ENCODE peak calls at places on chromosomes 3 and 15, in ten cellular contexts. One of them, this sample, is unnamed.

GRCh38 chr3:77014236-77014635 is 25.7 kb upstream of the ROBO2 start:
- DNase-seq in heart right ventricle: no peak
- DNase-seq in adrenal gland: no peak
- DNase-seq in upper lobe of right lung: no peak
- DNase-seq in GM12878: no peak
- DNase-seq in mammary epithelial cell: no peak
- DNase-seq in AG09309: no peak
- DNase-seq in GM23338: peak; percentile 30
- DNase-seq in CD8-positive, alpha-beta T cell: no peak
- DNase-seq in transverse colon: no peak
- DNase-seq in this sample: no peak

GRCh38 chr3:58416191-58416590 is 17.4 kb downstream of the PDHB start:
- DNase-seq in GM12878: no peak
- DNase-seq in transverse colon: no peak
- DNase-seq in mammary epithelial cell: no peak
- DNase-seq in upper lobe of right lung: no peak
- DNase-seq in AG09309: no peak
- DNase-seq in adrenal gland: no peak
- DNase-seq in GM23338: peak; percentile 51
- DNase-seq in heart right ventricle: no peak
- DNase-seq in CD8-positive, alpha-beta T cell: no peak
- DNase-seq in this sample: no peak

GRCh38 chr15:42068601-42069000 is 25.8 kb downstream of the PLA2G4D start:
- DNase-seq in CD8-positive, alpha-beta T cell: no peak
- DNase-seq in transverse colon: no peak
- DNase-seq in AG09309: no peak
- DNase-seq in heart right ventricle: no peak
- DNase-seq in upper lobe of right lung: no peak
- DNase-seq in GM12878: no peak
- DNase-seq in mammary epithelial cell: no peak
- DNase-seq in GM23338: no peak
- DNase-seq in adrenal gland: no peak
- DNase-seq in this sample: no peak

GRCh38 chr3:194814878-194815357 is 129.2 kb downstream of the FAM43A start:
- DNase-seq in upper lobe of right lung: no peak
- DNase-seq in transverse colon: no peak
- DNase-seq in GM23338: no peak
- DNase-seq in CD8-positive, alpha-beta T cell: no peak
- DNase-seq in GM12878: no peak
- DNase-seq in adrenal gland: no peak
- DNase-seq in mammary epithelial cell: no peak
- DNase-seq in AG09309: no peak
- DNase-seq in heart right ventricle: peak; percentile 22
- DNase-seq in this sample: no peak

GRCh38 chr15:81480645-81481053 is 106.6 kb upstream of the TMC3 start:
- DNase-seq in heart right ventricle: peak; percentile 70
- DNase-seq in adrenal gland: no peak
- DNase-seq in GM23338: peak; percentile 78
- DNase-seq in AG09309: peak; percentile 16
- DNase-seq in transverse colon: no peak
- DNase-seq in upper lobe of right lung: no peak
- DNase-seq in GM12878: peak; percentile 11
- DNase-seq in CD8-positive, alpha-beta T cell: peak; percentile 47
- DNase-seq in mammary epithelial cell: peak; percentile 27
- DNase-seq in this sample: peak; percentile 75

GRCh38 chr15:82540984-82541431 is 751 bp upstream of the RPS17 start:
- DNase-seq in upper lobe of right lung: peak; percentile 67
- DNase-seq in CD8-positive, alpha-beta T cell: no peak
- DNase-seq in GM12878: no peak
- DNase-seq in mammary epithelial cell: peak; percentile 52
- DNase-seq in adrenal gland: no peak
- DNase-seq in transverse colon: peak; percentile 21
- DNase-seq in GM23338: peak; percentile 55
- DNase-seq in heart right ventricle: no peak
- DNase-seq in AG09309: no peak
- DNase-seq in this sample: peak; percentile 35

GRCh38 chr3:172501560-172501959 is 21.7 kb downstream of the TNFSF10 start:
- DNase-seq in transverse colon: no peak
- DNase-seq in CD8-positive, alpha-beta T cell: no peak
- DNase-seq in heart right ventricle: no peak
- DNase-seq in GM23338: no peak
- DNase-seq in adrenal gland: no peak
- DNase-seq in GM12878: no peak
- DNase-seq in AG09309: no peak
- DNase-seq in upper lobe of right lung: no peak
- DNase-seq in mammary epithelial cell: no peak
- DNase-seq in this sample: no peak

GRCh38 chr3:65339160-65339559 is 651.4 kb upstream of the ADAMTS9 start:
- DNase-seq in heart right ventricle: peak; percentile 24
- DNase-seq in CD8-positive, alpha-beta T cell: no peak
- DNase-seq in GM12878: no peak
- DNase-seq in transverse colon: no peak
- DNase-seq in upper lobe of right lung: no peak
- DNase-seq in mammary epithelial cell: no peak
- DNase-seq in AG09309: no peak
- DNase-seq in GM23338: no peak
- DNase-seq in adrenal gland: no peak
- DNase-seq in this sample: no peak

GRCh38 chr3:48064292-48064829 is 48.1 kb upstream of the MAP4 start:
- DNase-seq in upper lobe of right lung: no peak
- DNase-seq in GM12878: no peak
- DNase-seq in adrenal gland: no peak
- DNase-seq in AG09309: no peak
- DNase-seq in heart right ventricle: no peak
- DNase-seq in GM23338: no peak
- DNase-seq in CD8-positive, alpha-beta T cell: no peak
- DNase-seq in transverse colon: no peak
- DNase-seq in mammary epithelial cell: no peak
- DNase-seq in this sample: no peak

GRCh38 chr15:67570875-67571642 is 28.6 kb downstream of the MAP2K5 start:
- DNase-seq in upper lobe of right lung: no peak
- DNase-seq in transverse colon: no peak
- DNase-seq in GM23338: no peak
- DNase-seq in heart right ventricle: no peak
- DNase-seq in adrenal gland: no peak
- DNase-seq in AG09309: no peak
- DNase-seq in GM12878: no peak
- DNase-seq in mammary epithelial cell: no peak
- DNase-seq in CD8-positive, alpha-beta T cell: no peak
- DNase-seq in this sample: no peak

GRCh38 chr3:130582457-130583155 is 65.6 kb downstream of the COL6A6 start:
- DNase-seq in mammary epithelial cell: no peak
- DNase-seq in AG09309: no peak
- DNase-seq in GM23338: no peak
- DNase-seq in upper lobe of right lung: no peak
- DNase-seq in heart right ventricle: no peak
- DNase-seq in CD8-positive, alpha-beta T cell: no peak
- DNase-seq in transverse colon: no peak
- DNase-seq in adrenal gland: no peak
- DNase-seq in GM12878: no peak
- DNase-seq in this sample: no peak

DNA sequence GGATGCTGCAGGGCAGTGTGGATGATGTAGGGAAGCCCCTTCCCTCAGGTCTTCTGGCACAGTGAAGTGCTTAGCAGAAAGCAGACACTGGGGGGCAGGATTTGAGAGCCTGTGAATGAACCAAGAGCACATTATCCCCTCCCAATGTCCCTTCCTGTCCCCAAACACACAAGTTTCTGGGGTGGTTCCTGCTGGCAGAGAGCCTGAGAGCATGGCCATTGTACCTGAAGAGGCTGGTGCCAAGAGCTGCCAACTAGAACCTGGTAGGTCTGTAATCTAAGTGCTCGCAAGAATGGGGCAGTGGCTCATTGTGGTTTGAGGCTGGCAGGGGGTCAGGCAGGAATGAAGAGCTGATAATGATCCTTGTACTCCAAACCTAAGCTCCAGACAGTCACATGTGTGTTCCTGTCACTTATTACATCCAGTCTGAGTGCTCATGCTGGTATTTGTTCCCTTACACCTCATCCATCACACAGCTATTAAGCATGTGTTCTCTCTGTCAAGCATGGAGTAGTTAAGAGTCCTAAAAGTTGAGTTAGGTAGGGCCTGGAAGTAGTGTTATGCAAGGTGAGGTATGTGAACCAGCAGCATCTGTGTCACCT is 6.7 kb upstream of the CCR1 start:
- DNase-seq in AG09309: no peak
- DNase-seq in upper lobe of right lung: peak; percentile 88
- DNase-seq in GM12878: no peak
- DNase-seq in CD8-positive, alpha-beta T cell: no peak
- DNase-seq in transverse colon: no peak
- DNase-seq in adrenal gland: no peak
- DNase-seq in mammary epithelial cell: no peak
- DNase-seq in GM23338: peak; percentile 79
- DNase-seq in heart right ventricle: no peak
- DNase-seq in this sample: peak; percentile 19
- TF ChIP-seq CTCF in AG09309: no peak
- TF ChIP-seq CTCF in upper lobe of right lung: peak; percentile 33
- TF ChIP-seq CTCF in GM12878: peak; percentile 44
- TF ChIP-seq CTCF in CD8-positive, alpha-beta T cell: no peak
- TF ChIP-seq CTCF in transverse colon: no peak
- TF ChIP-seq CTCF in adrenal gland: no peak
- TF ChIP-seq CTCF in mammary epithelial cell: peak; percentile 57
- TF ChIP-seq CTCF in GM23338: peak; percentile 59
- TF ChIP-seq CTCF in heart right ventricle: no peak
- TF ChIP-seq CTCF in this sample: peak; percentile 67

DNA sequence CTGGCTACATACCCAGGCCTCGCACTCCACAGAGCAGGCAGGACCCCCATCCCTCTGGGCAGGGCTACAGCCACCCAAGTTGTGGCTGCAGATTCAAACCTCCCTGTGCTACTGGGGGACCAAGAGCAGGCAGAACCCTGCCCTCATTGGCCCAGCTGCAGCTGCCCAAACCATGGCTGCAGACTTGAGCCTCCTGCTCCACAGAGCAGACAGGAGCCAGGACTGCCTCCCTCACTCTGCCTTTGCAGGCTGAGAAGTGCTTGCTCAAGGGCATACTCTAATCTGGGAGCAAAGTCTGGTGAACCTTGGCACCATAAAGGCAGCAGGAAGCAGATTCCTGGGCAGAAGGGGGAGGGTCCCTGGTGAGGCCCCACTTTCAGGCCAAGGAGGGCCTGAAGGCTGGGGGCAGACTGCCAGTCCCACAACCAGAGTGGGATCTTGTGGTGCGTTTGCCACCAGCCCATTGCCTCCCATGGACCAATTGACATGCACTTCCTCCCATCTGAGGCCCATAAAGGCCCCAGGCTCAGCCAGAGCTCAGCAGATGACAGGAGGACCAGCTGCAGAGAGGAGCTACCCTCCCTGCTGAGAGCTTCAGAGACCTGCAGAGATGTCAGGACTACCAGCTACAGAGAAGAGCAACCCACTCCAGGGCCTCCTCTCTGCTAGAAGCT is 64.2 kb upstream of the EPHA6 start:
- DNase-seq in CD8-positive, alpha-beta T cell: no peak
- DNase-seq in adrenal gland: no peak
- DNase-seq in upper lobe of right lung: no peak
- DNase-seq in AG09309: no peak
- DNase-seq in mammary epithelial cell: no peak
- DNase-seq in heart right ventricle: no peak
- DNase-seq in GM12878: no peak
- DNase-seq in transverse colon: no peak
- DNase-seq in GM23338: no peak
- DNase-seq in this sample: no peak
- H3K4me3 ChIP-seq in CD8-positive, alpha-beta T cell: no peak overlapping the region
- H3K4me3 ChIP-seq in adrenal gland: no peak overlapping the region
- H3K4me3 ChIP-seq in upper lobe of right lung: no peak overlapping the region
- H3K4me3 ChIP-seq in AG09309: no peak overlapping the region
- H3K4me3 ChIP-seq in mammary epithelial cell: no peak overlapping the region
- H3K4me3 ChIP-seq in heart right ventricle: no peak overlapping the region
- H3K4me3 ChIP-seq in GM12878: no peak overlapping the region
- H3K4me3 ChIP-seq in transverse colon: no peak overlapping the region
- H3K4me3 ChIP-seq in GM23338: no peak overlapping the region
- H3K4me3 ChIP-seq in this sample: no peak overlapping the region

GRCh38 chr15:64742385-64742784 is 33.0 kb downstream of the RBPMS2 start:
- DNase-seq in adrenal gland: no peak
- DNase-seq in GM12878: no peak
- DNase-seq in transverse colon: no peak
- DNase-seq in CD8-positive, alpha-beta T cell: no peak
- DNase-seq in upper lobe of right lung: no peak
- DNase-seq in GM23338: no peak
- DNase-seq in mammary epithelial cell: no peak
- DNase-seq in AG09309: no peak
- DNase-seq in heart right ventricle: no peak
- DNase-seq in this sample: no peak

GRCh38 chr15:64738231-64739095 is 36.9 kb downstream of the RBPMS2 start:
- DNase-seq in AG09309: no peak
- DNase-seq in adrenal gland: no peak
- DNase-seq in heart right ventricle: no peak
- DNase-seq in GM23338: no peak
- DNase-seq in GM12878: no peak
- DNase-seq in transverse colon: no peak
- DNase-seq in CD8-positive, alpha-beta T cell: no peak
- DNase-seq in mammary epithelial cell: no peak
- DNase-seq in upper lobe of right lung: no peak
- DNase-seq in this sample: no peak

GRCh38 chr15:64739216-64739976 is 36.0 kb downstream of the RBPMS2 start:
- DNase-seq in adrenal gland: no peak
- DNase-seq in transverse colon: no peak
- DNase-seq in CD8-positive, alpha-beta T cell: no peak
- DNase-seq in upper lobe of right lung: no peak
- DNase-seq in AG09309: no peak
- DNase-seq in GM23338: no peak
- DNase-seq in GM12878: no peak
- DNase-seq in mammary epithelial cell: no peak
- DNase-seq in heart right ventricle: no peak
- DNase-seq in this sample: no peak

GRCh38 chr15:64742921-64743320 is 32.5 kb downstream of the RBPMS2 start:
- DNase-seq in AG09309: no peak
- DNase-seq in heart right ventricle: no peak
- DNase-seq in adrenal gland: no peak
- DNase-seq in GM12878: no peak
- DNase-seq in upper lobe of right lung: no peak
- DNase-seq in GM23338: no peak
- DNase-seq in CD8-positive, alpha-beta T cell: no peak
- DNase-seq in transverse colon: no peak
- DNase-seq in mammary epithelial cell: no peak
- DNase-seq in this sample: no peak

GRCh38 chr15:64740361-64741170 is 34.8 kb downstream of the RBPMS2 start:
- DNase-seq in GM23338: no peak
- DNase-seq in upper lobe of right lung: peak; percentile 78
- DNase-seq in transverse colon: peak; percentile 74
- DNase-seq in heart right ventricle: peak; percentile 67
- DNase-seq in mammary epithelial cell: peak; percentile 50
- DNase-seq in CD8-positive, alpha-beta T cell: no peak
- DNase-seq in adrenal gland: no peak
- DNase-seq in GM12878: no peak
- DNase-seq in AG09309: no peak
- DNase-seq in this sample: peak; percentile 80
- TF ChIP-seq CTCF in GM23338: no peak
- TF ChIP-seq CTCF in upper lobe of right lung: peak; percentile 36
- TF ChIP-seq CTCF in transverse colon: peak; percentile 9
- TF ChIP-seq CTCF in heart right ventricle: peak; percentile 30
- TF ChIP-seq CTCF in mammary epithelial cell: peak; percentile 31
- TF ChIP-seq CTCF in CD8-positive, alpha-beta T cell: no peak
- TF ChIP-seq CTCF in adrenal gland: no peak
- TF ChIP-seq CTCF in GM12878: peak; percentile 48
- TF ChIP-seq CTCF in AG09309: peak; percentile 31
- TF ChIP-seq CTCF in this sample: peak; percentile 63

DNA sequence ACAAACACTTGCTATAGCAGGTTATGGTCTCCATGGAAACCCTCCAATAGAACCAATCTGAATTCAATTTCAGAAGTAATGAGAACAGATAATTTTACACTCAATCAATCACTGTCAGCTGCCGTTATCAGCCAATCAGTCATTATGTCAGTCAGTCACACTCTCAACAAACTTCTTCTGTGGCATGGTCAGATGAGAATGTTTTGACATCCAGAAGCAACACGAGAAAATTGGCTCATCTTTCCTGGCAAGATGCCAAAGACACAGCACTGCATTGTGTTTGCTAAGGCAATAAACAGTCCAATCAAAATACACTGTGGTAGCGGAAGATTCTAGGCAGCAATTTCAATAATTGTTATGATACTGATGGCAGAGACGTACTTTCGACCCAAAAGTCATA is 190.7 kb downstream of the RORA start:
- DNase-seq in GM12878: no peak
- DNase-seq in GM23338: no peak
- DNase-seq in mammary epithelial cell: no peak
- DNase-seq in AG09309: no peak
- DNase-seq in CD8-positive, alpha-beta T cell: no peak
- DNase-seq in transverse colon: peak; percentile 19
- DNase-seq in adrenal gland: peak; percentile 42
- DNase-seq in upper lobe of right lung: no peak
- DNase-seq in heart right ventricle: peak; percentile 38
- DNase-seq in this sample: peak; percentile 90
- H3K4me3 ChIP-seq in GM12878: no peak overlapping the region
- H3K4me3 ChIP-seq in GM23338: no peak overlapping the region
- H3K4me3 ChIP-seq in mammary epithelial cell: no peak overlapping the region
- H3K4me3 ChIP-seq in AG09309: no peak overlapping the region
- H3K4me3 ChIP-seq in CD8-positive, alpha-beta T cell: no peak overlapping the region
- H3K4me3 ChIP-seq in transverse colon: no peak overlapping the region
- H3K4me3 ChIP-seq in adrenal gland: no peak overlapping the region
- H3K4me3 ChIP-seq in upper lobe of right lung: no peak overlapping the region
- H3K4me3 ChIP-seq in heart right ventricle: no peak overlapping the region
- H3K4me3 ChIP-seq in this sample: no peak overlapping the region

This sample was measured in choroid plexus epithelial cell.